ENCODE peak calls at places on chromosomes 3 and 15, in seven cellular contexts. R is HCT116; T is esophagus squamous epithelium; X is body of pancreas; P is A549; G is CD4-positive, alpha-beta T cell; D is fibroblast of lung. I is an unnamed sample.

GRCh38 chr3:24683090-24683489 is 188.4 kb upstream of the THRB start:
- DNase-seq in R (no peak), T (no peak), X (no peak), P (no peak), G (no peak), D (peak), I (no peak)

GRCh38 chr15:89496155-89497098 is at the start of gene RHCG:
- DNase-seq in R (no peak), T (no peak), X (peak), P (peak), G (no peak), D (peak), I (peak)

GRCh38 chr3:186109897-186110803 is 1.3 kb upstream of the ETV5 start:
- DNase-seq in R (no peak), T (no peak), X (peak), P (no peak), G (no peak), D (peak), I (peak)

GRCh38 chr3:36843065-36844051 is 79.0 kb upstream of the DCLK3 start:
- DNase-seq in R (peak), T (no peak), X (no peak), P (peak), G (peak), D (peak), I (peak)

GRCh38 chr3:56190130-56190529 is 278.1 kb downstream of the ERC2 start:
- DNase-seq in R (no peak), T (no peak), X (no peak), P (no peak), G (no peak), D (no peak), I (no peak)

GRCh38 chr3:129756871-129757270 is 136.6 kb downstream of the TMCC1 start:
- DNase-seq in R (no peak), T (no peak), X (peak), P (no peak), G (no peak), D (peak), I (no peak)

GRCh38 chr15:90142216-90143175 is 40.2 kb upstream of the IDH2 start:
- DNase-seq in R (no peak), T (no peak), X (no peak), P (no peak), G (peak), D (no peak), I (no peak)

GRCh38 chr15:50262533-50262932 is 3.0 kb downstream of the HDC start:
- DNase-seq in R (no peak), T (no peak), X (peak), P (no peak), G (no peak), D (no peak), I (no peak)

GRCh38 chr15:63166219-63166618 is 8.9 kb upstream of the RPS27L start:
- DNase-seq in R (no peak), T (no peak), X (no peak), P (peak), G (no peak), D (no peak), I (no peak)

GRCh38 chr3:29503969-29504368 is 223.1 kb downstream of the RBMS3 start:
- DNase-seq in R (no peak), T (no peak), X (no peak), P (no peak), G (no peak), D (no peak), I (no peak)

GRCh38 chr15:56243117-56243773 is 434 bp downstream of the RFX7 start:
- DNase-seq in R (no peak), T (no peak), X (peak), P (peak), G (peak), D (peak), I (peak)

GRCh38 chr3:134494539-134494938 is 8.7 kb downstream of the CEP63 start:
- DNase-seq in R (no peak), T (no peak), X (no peak), P (no peak), G (no peak), D (no peak), I (no peak)

GRCh38 chr3:101219842-101220560 is 100.4 kb downstream of the IMPG2 start:
- DNase-seq in R (no peak), T (no peak), X (no peak), P (no peak), G (no peak), D (no peak), I (no peak)

GRCh38 chr3:126113733-126114132 is 29.8 kb upstream of the SLC41A3 start:
- DNase-seq in R (no peak), T (no peak), X (no peak), P (peak), G (no peak), D (no peak), I (no peak)

GRCh38 chr3:32347286-32348125 is 44.1 kb upstream of the CMTM7 start:
- DNase-seq in R (no peak), T (no peak), X (no peak), P (no peak), G (no peak), D (peak), I (no peak)

GRCh38 chr3:102810937-102811336 is 376.1 kb downstream of the ZPLD1 start:
- DNase-seq in R (no peak), T (no peak), X (no peak), P (no peak), G (no peak), D (no peak), I (no peak)

GRCh38 chr15:65069179-65069578 is 1.4 kb upstream of the RASL12 start:
- DNase-seq in R (no peak), T (no peak), X (peak), P (no peak), G (no peak), D (peak), I (no peak)

GRCh38 chr15:95304116-95304873 is 1026.2 kb upstream of the NR2F2 start:
- DNase-seq in R (no peak), T (no peak), X (no peak), P (no peak), G (no peak), D (peak), I (no peak)

GRCh38 chr3:42119558-42120355 is 28.6 kb downstream of the TRAK1 start:
- DNase-seq in R (no peak), T (no peak), X (no peak), P (no peak), G (no peak), D (peak), I (no peak)

GRCh38 chr3:53846134-53846850 is at the start of the genes CHDH and IL17RB:
- DNase-seq in R (peak), T (no peak), X (peak), P (peak), G (no peak), D (peak), I (peak)

GRCh38 chr15:92600902-92601301 is 54.7 kb downstream of the FAM174B start:
- DNase-seq in R (no peak), T (no peak), X (peak), P (no peak), G (no peak), D (no peak), I (no peak)

GRCh38 chr3:15319575-15319974 is 12.8 kb downstream of the SH3BP5 start:
- DNase-seq in R (no peak), T (no peak), X (peak), P (no peak), G (no peak), D (peak), I (no peak)

GRCh38 chr3:11641683-11642407 is 1.9 kb downstream of the VGLL4 start:
- DNase-seq in R (no peak), T (no peak), X (no peak), P (no peak), G (no peak), D (peak), I (no peak)

GRCh38 chr3:111979689-111980025 is 831 bp downstream of the ABHD10 start:
- DNase-seq in R (no peak), T (no peak), X (no peak), P (no peak), G (no peak), D (peak), I (no peak)

GRCh38 chr3:197366301-197367044 is 68.1 kb upstream of the DLG1 start:
- DNase-seq in R (no peak), T (no peak), X (no peak), P (no peak), G (no peak), D (peak), I (no peak)

GRCh38 chr3:120678331-120678845 is 3.7 kb downstream of the HGD start:
- DNase-seq in R (no peak), T (no peak), X (peak), P (peak), G (no peak), D (peak), I (no peak)

GRCh38 chr3:85148056-85148455 is 189.3 kb downstream of the CADM2 start:
- DNase-seq in R (no peak), T (no peak), X (no peak), P (no peak), G (no peak), D (no peak), I (no peak)

GRCh38 chr3:52704611-52705437 is 767 bp downstream of the GLT8D1 start:
- DNase-seq in R (no peak), T (no peak), X (peak), P (peak), G (no peak), D (peak), I (no peak)

GRCh38 chr3:185332026-185332735 is 30.8 kb upstream of the MAP3K13 start:
- DNase-seq in R (no peak), T (no peak), X (no peak), P (peak), G (no peak), D (peak), I (no peak)

GRCh38 chr3:73393005-73393404 is 231.7 kb downstream of the PDZRN3 start:
- DNase-seq in R (no peak), T (no peak), X (no peak), P (no peak), G (no peak), D (no peak), I (no peak)

GRCh38 chr3:139291276-139292051 is 52.4 kb upstream of the MRPS22 start:
- DNase-seq in R (no peak), T (no peak), X (no peak), P (no peak), G (no peak), D (no peak), I (no peak)

GRCh38 chr15:95129589-95129988 is 898.2 kb downstream of the MCTP2 start:
- DNase-seq in R (no peak), T (no peak), X (peak), P (no peak), G (no peak), D (peak), I (no peak)

GRCh38 chr3:124489506-124489905 is 240.7 kb upstream of the UMPS start:
- DNase-seq in R (no peak), T (no peak), X (no peak), P (no peak), G (no peak), D (no peak), I (no peak)

GRCh38 chr3:124491098-124491497 is 239.2 kb upstream of the UMPS start:
- DNase-seq in R (no peak), T (no peak), X (no peak), P (no peak), G (no peak), D (no peak), I (no peak)

GRCh38 chr3:124491875-124492274 is 238.4 kb upstream of the UMPS start:
- DNase-seq in R (no peak), T (no peak), X (no peak), P (no peak), G (no peak), D (no peak), I (no peak)

GRCh38 chr3:124496066-124496465 is 234.2 kb upstream of the UMPS start:
- DNase-seq in R (no peak), T (no peak), X (no peak), P (no peak), G (no peak), D (no peak), I (no peak)

DNA sequence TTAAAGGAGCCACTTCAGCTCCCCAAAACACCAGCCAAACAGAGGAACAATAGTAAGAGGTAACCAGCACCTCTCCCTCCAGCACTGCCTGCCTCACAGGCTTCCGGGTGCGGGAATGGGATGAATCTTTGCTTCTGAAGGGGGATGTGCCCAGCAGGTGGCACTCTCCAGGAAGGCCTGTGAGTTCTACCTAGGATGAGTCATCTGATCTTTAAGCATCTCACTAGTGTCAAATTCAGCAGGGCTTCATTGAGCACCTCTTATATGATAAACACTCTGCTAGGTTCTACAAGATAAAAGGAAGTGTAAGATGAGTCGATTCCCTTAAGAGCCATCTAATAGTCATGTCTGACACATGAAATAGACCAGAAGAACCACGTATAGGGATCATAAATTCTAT is 237.4 kb upstream of the UMPS start:
- DNase-seq in R (peak), T (no peak), X (peak), P (peak), G (no peak), D (peak), I (no peak)
- TF ChIP-seq CTCF in R (peak), T (peak), X (peak), P (peak), G (no peak), D (no peak), I (peak)

GRCh38 chr3:171640520-171641412 is 169.5 kb downstream of the PLD1 start:
- DNase-seq in R (no peak), T (no peak), X (no peak), P (peak), G (no peak), D (peak), I (no peak)
- TF ChIP-seq CTCF in R (peak), T (no peak), X (no peak), P (no peak), G (no peak), D (peak), I (no peak)

DNA sequence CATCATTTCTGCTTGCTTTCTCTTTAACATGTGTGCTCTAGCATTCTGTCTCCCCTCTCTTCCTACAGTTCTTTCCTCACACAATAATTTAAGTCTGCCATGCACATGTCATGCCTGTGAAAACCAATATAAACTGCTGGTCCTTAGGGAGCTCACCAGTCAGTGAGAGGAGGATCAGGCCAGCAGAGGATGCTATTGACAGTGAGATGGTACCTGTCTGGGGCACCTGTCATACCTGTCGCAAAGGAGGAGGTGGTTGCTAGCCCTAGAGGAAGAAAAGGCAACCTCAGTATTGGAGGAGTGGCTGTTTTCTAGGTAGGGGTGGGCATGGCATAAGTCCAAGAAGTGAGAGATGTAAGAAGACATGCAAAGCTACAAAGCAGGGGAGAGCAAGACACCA is 194.6 kb downstream of the GABRG3 start:
- DNase-seq in R (no peak), T (no peak), X (no peak), P (no peak), G (no peak), D (no peak), I (no peak)
- TF ChIP-seq CTCF in R (no peak), T (no peak), X (no peak), P (no peak), G (no peak), D (no peak), I (no peak)

DNA sequence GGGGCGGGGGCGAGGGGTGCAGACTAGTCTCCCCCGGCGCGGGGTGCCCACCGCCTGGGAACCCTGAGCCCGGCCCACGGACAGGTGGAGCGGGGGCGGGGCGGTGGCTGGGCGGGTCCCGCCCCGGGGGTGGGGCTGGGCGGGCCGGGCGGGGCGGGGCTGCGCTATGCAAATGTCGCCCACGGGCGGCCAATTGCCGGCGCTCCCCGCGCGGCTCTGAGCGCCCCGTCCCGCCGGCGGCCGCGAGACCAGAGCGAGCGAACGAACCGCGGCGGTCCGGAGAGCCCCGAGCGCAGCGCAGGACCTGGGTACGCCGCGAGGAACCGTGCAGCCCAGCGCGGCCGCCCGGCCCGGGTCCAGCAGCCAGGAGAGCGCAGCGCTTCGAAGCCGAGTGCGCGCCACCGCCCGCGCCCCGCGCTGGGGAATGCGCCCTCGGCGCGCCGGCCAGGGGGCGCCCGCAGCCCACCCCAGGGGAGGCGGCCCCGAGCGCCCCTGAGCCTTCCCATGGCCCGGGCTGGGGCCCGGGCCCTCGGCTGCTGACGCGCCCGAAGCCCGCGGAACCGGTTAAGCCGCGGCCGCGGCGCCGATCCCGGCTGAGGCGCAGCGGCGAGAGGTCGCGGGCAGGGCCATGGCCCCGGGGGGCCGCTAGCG is at the start of gene SEMA3F:
- DNase-seq in R (no peak), T (no peak), X (peak), P (peak), G (peak), D (peak), I (peak)
- TF ChIP-seq CTCF in R (no peak), T (peak), X (no peak), P (peak), G (no peak), D (no peak), I (peak)